ENCODE peak calls at places on chromosomes 11 and 22, in five cellular contexts. M, T, Z, F and S are unnamed samples.

GRCh38 chr11:102733232-102733875 is 8.6 kb upstream of the MMP8 start:
- DNase-seq in M (no peak), T (peak), Z (peak), F (peak), S (no peak)

GRCh38 chr11:123640677-123641494 is 13.5 kb downstream of the SCN3B start:
- DNase-seq in M (peak), T (peak), Z (peak), F (peak), S (no peak)

GRCh38 chr22:19483481-19484244 is 3.9 kb downstream of the CDC45 start:
- DNase-seq in M (no peak), T (no peak), Z (peak), F (no peak), S (no peak)

GRCh38 chr11:117217141-117217609 is 14.7 kb downstream of the PCSK7 start:
- DNase-seq in M (no peak), T (peak), Z (peak), F (no peak), S (peak)

GRCh38 chr11:30387891-30388861 is 65.3 kb downstream of the ARL14EP start:
- DNase-seq in M (no peak), T (no peak), Z (no peak), F (no peak), S (no peak)

GRCh38 chr11:35007277-35007676 is 90.9 kb downstream of the PDHX start:
- DNase-seq in M (no peak), T (no peak), Z (no peak), F (peak), S (no peak)

GRCh38 chr11:64060861-64061444 is 25.2 kb downstream of the FLRT1 start:
- DNase-seq in M (peak), T (peak), Z (peak), F (peak), S (no peak)

GRCh38 chr11:115249179-115249578 is 255.0 kb downstream of the CADM1 start:
- DNase-seq in M (no peak), T (no peak), Z (no peak), F (no peak), S (no peak)

GRCh38 chr22:50544078-50544745 is 1.5 kb upstream of the KLHDC7B start:
- DNase-seq in M (peak), T (peak), Z (peak), F (peak), S (peak)

GRCh38 chr11:86696451-86696850 is 24.0 kb upstream of the ME3 start:
- DNase-seq in M (no peak), T (no peak), Z (no peak), F (no peak), S (no peak)

GRCh38 chr22:38221407-38221806 is 19.6 kb downstream of the MAFF start:
- DNase-seq in M (no peak), T (no peak), Z (no peak), F (no peak), S (no peak)

GRCh38 chr11:48172818-48173609 is 43.6 kb upstream of the OR4B1 start:
- DNase-seq in M (peak), T (peak), Z (peak), F (peak), S (peak)

GRCh38 chr11:128506384-128506783 is 81.0 kb downstream of the ETS1 start:
- DNase-seq in M (no peak), T (no peak), Z (no peak), F (no peak), S (no peak)

GRCh38 chr11:2982214-2982613 is 9.9 kb downstream of the NAP1L4 start:
- DNase-seq in M (no peak), T (no peak), Z (no peak), F (no peak), S (no peak)

GRCh38 chr11:130522284-130522961 is 74.0 kb downstream of the ADAMTS15 start:
- DNase-seq in M (no peak), T (peak), Z (peak), F (no peak), S (peak)

GRCh38 chr11:35418847-35419712 is at the start of gene SLC1A2:
- DNase-seq in M (no peak), T (peak), Z (peak), F (no peak), S (no peak)

GRCh38 chr11:59818572-59818971 is 8.0 kb upstream of the MRPL16 start:
- DNase-seq in M (no peak), T (no peak), Z (no peak), F (peak), S (no peak)

GRCh38 chr11:102416974-102417373 is 35.6 kb downstream of the TMEM123 start:
- DNase-seq in M (peak), T (no peak), Z (no peak), F (peak), S (no peak)

GRCh38 chr11:3623126-3623525 is 18.7 kb downstream of the ART5 start:
- DNase-seq in M (no peak), T (no peak), Z (no peak), F (no peak), S (no peak)

GRCh38 chr11:8833568-8834275 is 77.3 kb upstream of the AKIP1 start:
- DNase-seq in M (no peak), T (no peak), Z (no peak), F (peak), S (no peak)

GRCh38 chr22:18929459-18929858 is 6.6 kb downstream of the PRODH start:
- DNase-seq in M (no peak), T (no peak), Z (no peak), F (no peak), S (no peak)

GRCh38 chr22:39970742-39971141 is 10.5 kb downstream of the TMA7B start:
- DNase-seq in M (no peak), T (no peak), Z (no peak), F (no peak), S (no peak)

GRCh38 chr22:39965749-39966148 is 5.6 kb downstream of the TMA7B start:
- DNase-seq in M (no peak), T (no peak), Z (no peak), F (no peak), S (no peak)

GRCh38 chr22:39967996-39968968 is 8.1 kb downstream of the TMA7B start:
- DNase-seq in M (no peak), T (peak), Z (peak), F (no peak), S (no peak)

GRCh38 chr22:39966522-39966921 is 6.3 kb downstream of the TMA7B start:
- DNase-seq in M (no peak), T (no peak), Z (peak), F (no peak), S (no peak)

GRCh38 chr22:39967103-39967829 is 7.1 kb downstream of the TMA7B start:
- DNase-seq in M (no peak), T (no peak), Z (peak), F (no peak), S (no peak)
- H3K4me3 ChIP-seq in M (no peak), T (no peak), Z (no peak), F (no peak), S (no peak)

DNA sequence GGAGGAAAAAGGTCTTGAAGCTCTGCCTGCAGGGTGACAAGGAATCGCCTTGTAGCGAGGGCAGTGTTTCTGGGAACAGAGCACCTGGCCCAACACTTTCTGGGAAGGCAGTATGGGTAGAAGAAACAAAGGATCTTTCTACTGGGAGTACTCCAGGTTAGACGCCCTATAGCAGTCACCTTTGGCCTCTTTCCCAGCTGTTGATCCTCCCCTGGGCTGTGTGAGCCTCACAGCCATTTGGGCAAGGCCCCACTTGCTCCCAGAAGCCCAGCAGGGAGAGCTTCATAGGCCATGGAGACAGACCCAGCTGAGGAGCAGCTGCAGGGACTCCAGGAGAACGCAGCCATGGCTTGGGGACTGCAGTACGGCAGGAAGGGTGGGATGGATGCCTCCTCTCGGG is 1.2 kb downstream of the SLCO2B1 start:
- DNase-seq in M (no peak), T (no peak), Z (no peak), F (no peak), S (no peak)
- H3K4me3 ChIP-seq in M (no peak), T (peak), Z (no peak), F (no peak), S (no peak)

GRCh38 chr11:98874050-98874449 is 146.7 kb upstream of the CNTN5 start:
- DNase-seq in M (no peak), T (no peak), Z (no peak), F (no peak), S (no peak)
- H3K4me3 ChIP-seq in M (no peak), T (no peak), Z (no peak), F (no peak), S (no peak)

GRCh38 chr11:83156996-83157754 is at the start of gene PCF11:
- DNase-seq in M (no peak), T (no peak), Z (no peak), F (no peak), S (no peak)
- H3K4me3 ChIP-seq in M (peak), T (peak), Z (peak), F (peak), S (peak)

DNA sequence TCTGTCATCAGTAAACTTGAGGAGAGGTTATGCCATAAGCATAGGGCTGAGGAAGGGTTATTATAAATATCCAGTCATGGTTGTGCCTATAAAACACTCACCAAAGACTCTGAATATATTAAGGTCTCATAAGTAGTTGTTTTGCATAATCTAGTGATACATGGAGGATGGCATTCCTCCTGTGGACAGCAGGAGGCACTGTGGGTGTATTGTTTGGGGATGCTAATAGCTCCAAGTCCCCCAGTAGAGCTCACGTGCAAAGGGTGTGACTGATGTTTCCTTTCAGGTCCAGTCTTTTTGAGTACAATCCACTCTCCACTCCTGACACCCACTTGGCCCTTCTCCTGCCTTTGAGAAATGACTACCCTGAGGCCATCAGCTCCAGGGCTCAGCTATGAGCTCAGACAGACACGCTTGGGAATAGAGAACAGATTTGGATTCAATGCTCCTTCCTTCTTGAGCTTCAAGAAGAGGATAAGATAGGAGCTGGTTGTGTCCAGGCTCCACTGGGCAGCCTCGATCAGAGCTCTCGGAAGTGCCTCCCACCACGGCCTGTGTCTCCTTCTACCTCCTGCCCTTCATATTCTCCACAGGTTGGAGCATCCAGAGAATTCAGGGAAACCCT is 85.2 kb upstream of the IGLL5 start:
- DNase-seq in M (no peak), T (no peak), Z (no peak), F (peak), S (no peak)
- H3K4me3 ChIP-seq in M (no peak), T (no peak), Z (no peak), F (no peak), S (no peak)

DNA sequence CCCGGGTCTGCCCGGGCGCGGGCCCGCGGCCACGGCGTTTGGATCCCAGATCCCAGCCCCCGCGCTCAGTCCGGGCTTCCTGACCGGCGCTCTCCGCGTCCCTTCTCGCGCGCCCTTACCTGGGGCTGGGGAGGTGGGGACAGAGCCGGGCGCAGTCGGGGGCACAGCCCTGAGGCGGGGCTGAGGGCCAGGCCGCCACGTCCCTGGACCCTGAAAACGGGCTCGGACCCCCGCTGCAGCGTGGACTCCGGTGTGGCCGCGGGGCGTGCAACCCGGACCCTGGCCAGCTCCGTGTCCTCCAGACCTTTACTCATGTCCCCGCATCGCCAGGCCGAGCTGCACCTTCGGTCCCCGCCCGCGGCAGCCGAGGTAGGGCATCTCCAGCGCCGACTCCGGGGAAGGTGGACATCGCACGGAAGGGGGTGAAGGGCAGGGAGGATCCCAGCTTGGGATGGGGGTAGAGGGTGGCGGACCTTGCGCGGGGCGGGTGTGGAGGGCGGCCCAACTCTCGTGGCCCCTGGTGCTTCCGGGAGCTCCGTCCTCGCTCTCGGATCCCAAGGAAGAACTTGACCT is 9.9 kb upstream of the AIFM3 start:
- DNase-seq in M (no peak), T (no peak), Z (no peak), F (peak), S (no peak)
- H3K4me3 ChIP-seq in M (no peak), T (peak), Z (peak), F (peak), S (peak)

GRCh38 chr22:39429916-39430575 is 26.8 kb upstream of the MGAT3 start:
- DNase-seq in M (no peak), T (no peak), Z (no peak), F (no peak), S (no peak)

GRCh38 chr22:39427751-39428596 is 28.4 kb downstream of the TAB1 start:
- DNase-seq in M (no peak), T (no peak), Z (no peak), F (peak), S (no peak)

GRCh38 chr22:39430576-39431150 is 26.1 kb upstream of the MGAT3 start:
- DNase-seq in M (no peak), T (no peak), Z (no peak), F (no peak), S (no peak)

GRCh38 chr22:39429186-39429585 is 27.6 kb upstream of the MGAT3 start:
- DNase-seq in M (no peak), T (no peak), Z (no peak), F (no peak), S (no peak)

GRCh38 chr22:39428597-39429071 is 28.2 kb upstream of the MGAT3 start:
- DNase-seq in M (no peak), T (no peak), Z (no peak), F (no peak), S (no peak)
- H3K4me3 ChIP-seq in M (no peak), T (no peak), Z (no peak), F (no peak), S (no peak)

GRCh38 chr11:108669261-108669660 is 4.4 kb downstream of the DDX10 start:
- DNase-seq in M (no peak), T (no peak), Z (no peak), F (no peak), S (no peak)

GRCh38 chr11:108663154-108663877 is 1.6 kb upstream of the DDX10 start:
- DNase-seq in M (no peak), T (no peak), Z (no peak), F (peak), S (no peak)

GRCh38 chr11:108664730-108665525 is at the start of gene DDX10:
- DNase-seq in M (peak), T (peak), Z (peak), F (peak), S (peak)

GRCh38 chr11:108664241-108664640 is 628 bp upstream of the DDX10 start:
- DNase-seq in M (no peak), T (no peak), Z (no peak), F (no peak), S (peak)

DNA sequence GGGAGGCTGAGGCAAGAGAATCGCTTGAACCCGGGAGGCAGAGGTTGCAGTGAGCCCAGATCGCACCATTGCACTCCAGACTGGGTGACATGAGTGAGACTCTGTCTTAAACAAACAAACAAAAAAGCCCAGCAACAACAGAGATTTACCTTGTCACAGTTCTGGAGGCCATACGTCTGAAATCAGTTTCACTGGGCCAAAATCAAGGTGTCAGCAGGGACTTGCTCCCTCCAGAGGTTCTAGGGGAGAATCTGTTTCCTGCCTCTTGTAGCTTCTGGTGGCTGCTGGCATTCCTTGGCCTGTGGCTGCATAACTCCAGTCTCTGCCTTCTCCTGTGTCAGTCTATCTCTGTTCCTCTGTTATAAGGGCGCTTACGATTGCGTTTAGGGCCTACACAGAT is 1.5 kb downstream of the DDX10 start:
- DNase-seq in M (no peak), T (no peak), Z (no peak), F (peak), S (no peak)
- H3K4me3 ChIP-seq in M (peak), T (no peak), Z (no peak), F (peak), S (no peak)

DNA sequence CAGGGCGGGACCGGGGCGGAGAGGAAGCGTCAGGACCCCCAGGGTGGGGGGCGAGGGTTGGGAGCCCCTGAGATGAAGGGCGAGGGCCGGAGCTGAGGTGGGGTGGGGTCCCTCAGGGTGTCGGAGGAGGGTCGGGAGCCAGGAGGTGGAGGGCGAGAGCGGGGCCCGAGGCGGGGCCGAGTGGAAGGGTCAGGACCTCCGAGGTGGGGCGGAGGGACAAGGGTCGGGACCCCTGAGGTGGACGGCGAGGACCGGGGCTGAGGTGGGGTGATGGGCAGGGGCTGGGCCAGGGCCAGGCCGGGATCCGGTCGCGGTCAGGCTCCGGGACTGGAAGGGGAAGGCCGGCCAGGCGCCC is 409 bp downstream of the SMC1B start:
- DNase-seq in M (no peak), T (no peak), Z (no peak), F (no peak), S (no peak)
- H3K4me3 ChIP-seq in M (no peak), T (peak), Z (no peak), F (peak), S (no peak)